ENCODE peak calls at places on chromosomes 3 and 15, in eight cellular contexts. M is astrocyte, Z is MM.1S, Q is heart right ventricle, J is fibroblast of mammary gland, K is progenitor cell of endocrine pancreas, O is A549, B is testis. S is an unnamed sample.
A peak's percentile ranks its signal among the peaks of the same experiment; 100 is the strongest.

GRCh38 chr15:55254916-55255679 is 34.5 kb downstream of the RAB27A start:
- DNase-seq in M (no peak), Z (no peak), Q (no peak), J (no peak), K (no peak), O (no peak), B (no peak), S (no peak)

GRCh38 chr15:51131596-51132290 is 37.0 kb upstream of the TNFAIP8L3 start:
- DNase-seq in M (no peak), Z (no peak), Q (no peak), J (no peak), K (no peak), O (no peak), B (no peak), S (no peak)

GRCh38 chr3:145219355-145220196 is 941.4 kb downstream of the PLOD2 start:
- DNase-seq in M (no peak), Z (no peak), Q (no peak), J (peak; percentile 9), K (no peak), O (peak; percentile 12), B (no peak), S (no peak)

GRCh38 chr3:73419179-73419803 is 205.4 kb downstream of the PDZRN3 start:
- DNase-seq in M (peak; percentile 32), Z (no peak), Q (no peak), J (peak; percentile 79), K (no peak), O (no peak), B (no peak), S (no peak)

GRCh38 chr3:189629803-189630455 is 1.3 kb upstream of the TP63 start:
- DNase-seq in M (no peak), Z (no peak), Q (peak; percentile 16), J (peak; percentile 35), K (no peak), O (peak; percentile 35), B (peak; percentile 24), S (no peak)

GRCh38 chr15:82263350-82263749 is 732 bp downstream of the SAXO2 start:
- DNase-seq in M (no peak), Z (no peak), Q (no peak), J (no peak), K (no peak), O (peak; percentile 67), B (no peak), S (no peak)

GRCh38 chr3:177601120-177601519 is 403.8 kb upstream of the TBL1XR1 start:
- DNase-seq in M (no peak), Z (no peak), Q (no peak), J (no peak), K (no peak), O (no peak), B (no peak), S (no peak)

GRCh38 chr15:48617619-48618018 is 27.9 kb downstream of the FBN1 start:
- DNase-seq in M (peak; percentile 92), Z (no peak), Q (no peak), J (peak; percentile 88), K (no peak), O (no peak), B (peak; percentile 22), S (no peak)

GRCh38 chr3:143827425-143827824 is 20.8 kb downstream of the SLC9A9 start:
- DNase-seq in M (no peak), Z (no peak), Q (no peak), J (no peak), K (no peak), O (no peak), B (no peak), S (no peak)

GRCh38 chr3:195015021-195015420 is 255.9 kb downstream of the XXYLT1 start:
- DNase-seq in M (peak; percentile 71), Z (peak; percentile 11), Q (no peak), J (no peak), K (no peak), O (no peak), B (no peak), S (no peak)

GRCh38 chr3:195269375-195270078 is 1.4 kb downstream of the XXYLT1 start:
- DNase-seq in M (no peak), Z (no peak), Q (no peak), J (no peak), K (no peak), O (no peak), B (no peak), S (no peak)

GRCh38 chr15:48678851-48679250 is 33.3 kb upstream of the FBN1 start:
- DNase-seq in M (no peak), Z (no peak), Q (no peak), J (no peak), K (no peak), O (no peak), B (no peak), S (no peak)

GRCh38 chr3:168249539-168250414 is 154.1 kb upstream of the GOLIM4 start:
- DNase-seq in M (peak; percentile 68), Z (peak; percentile 91), Q (peak; percentile 69), J (peak; percentile 54), K (peak; percentile 79), O (peak; percentile 80), B (peak; percentile 82), S (peak; percentile 95)
- TF ChIP-seq CTCF in M (no peak), Z (peak; percentile 67), Q (peak; percentile 61), J (peak; percentile 6), K (peak; percentile 65), O (peak; percentile 24), B (no peak), S (peak; percentile 79)

DNA sequence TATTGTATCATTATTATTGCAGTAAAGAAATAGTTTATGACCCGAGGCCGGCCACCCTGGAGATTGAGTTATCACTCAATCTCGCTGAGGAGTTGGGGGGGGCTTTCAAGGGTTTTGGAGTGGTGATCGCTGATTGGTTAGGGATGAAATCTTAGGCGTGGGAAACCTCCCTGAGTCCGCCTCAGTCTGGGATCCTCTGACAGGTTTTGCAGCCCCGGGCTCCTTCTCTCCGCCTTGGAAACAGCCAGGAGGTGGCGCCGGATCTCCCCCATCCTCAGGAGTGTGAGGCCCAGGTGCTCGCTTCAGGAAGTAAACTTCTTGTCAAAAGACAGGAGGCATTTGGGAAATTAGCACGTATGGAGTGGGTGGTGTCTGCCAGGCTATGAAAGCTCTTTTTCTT is 41.1 kb upstream of the SEC61A1 start:
- DNase-seq in M (peak; percentile 12), Z (no peak), Q (no peak), J (peak; percentile 20), K (peak; percentile 49), O (peak; percentile 68), B (peak; percentile 33), S (no peak)
- TF ChIP-seq CTCF in M (peak; percentile 31), Z (no peak), Q (peak; percentile 35), J (peak; percentile 34), K (peak; percentile 67), O (peak; percentile 44), B (no peak), S (peak; percentile 75)

GRCh38 chr3:185457376-185457775 is 41.5 kb downstream of the TMEM41A start:
- DNase-seq in M (no peak), Z (no peak), Q (no peak), J (no peak), K (no peak), O (no peak), B (no peak), S (no peak)

GRCh38 chr3:185460283-185460682 is 38.6 kb downstream of the TMEM41A start:
- DNase-seq in M (no peak), Z (no peak), Q (no peak), J (no peak), K (no peak), O (no peak), B (no peak), S (no peak)

GRCh38 chr3:185455860-185456259 is 43.0 kb downstream of the TMEM41A start:
- DNase-seq in M (no peak), Z (no peak), Q (no peak), J (no peak), K (no peak), O (no peak), B (no peak), S (no peak)

GRCh38 chr3:185465471-185465870 is 33.4 kb downstream of the TMEM41A start:
- DNase-seq in M (no peak), Z (no peak), Q (no peak), J (no peak), K (no peak), O (no peak), B (no peak), S (no peak)

GRCh38 chr3:185460719-185461350 is 38.0 kb downstream of the TMEM41A start:
- DNase-seq in M (peak; percentile 5), Z (peak; percentile 33), Q (no peak), J (peak; percentile 47), K (no peak), O (peak; percentile 26), B (no peak), S (no peak)
- TF ChIP-seq CTCF in M (peak; percentile 45), Z (peak; percentile 44), Q (no peak), J (peak; percentile 43), K (peak; percentile 49), O (peak; percentile 50), B (peak; percentile 25), S (peak; percentile 77)

DNA sequence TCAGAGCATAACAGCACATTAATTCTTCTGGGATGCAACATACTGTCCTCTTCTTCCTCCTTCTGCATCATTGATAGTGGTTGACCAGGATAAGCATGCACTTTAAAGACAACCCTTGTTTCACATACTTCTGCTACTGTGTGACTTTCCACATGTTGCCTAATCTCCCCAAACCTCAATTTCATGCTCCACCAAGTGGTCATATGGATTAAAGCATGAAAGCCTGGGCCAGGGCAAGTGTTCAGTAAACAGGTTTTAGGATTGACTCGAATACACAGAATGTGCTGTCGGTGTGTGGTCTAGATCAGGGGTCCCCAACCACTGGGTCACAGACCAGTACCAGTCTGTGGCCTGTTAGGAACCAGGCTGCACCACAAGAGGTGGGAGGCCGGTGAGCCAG is 22.5 kb upstream of the BFSP2 start:
- DNase-seq in M (peak; percentile 23), Z (peak; percentile 29), Q (no peak), J (peak; percentile 52), K (no peak), O (peak; percentile 27), B (peak; percentile 41), S (no peak)
- TF ChIP-seq CTCF in M (peak; percentile 59), Z (peak; percentile 49), Q (peak; percentile 53), J (peak; percentile 47), K (peak; percentile 55), O (peak; percentile 26), B (peak; percentile 49), S (peak; percentile 78)

GRCh38 chr3:129349791-129350190 is 71.1 kb downstream of the HMCES start:
- DNase-seq in M (no peak), Z (no peak), Q (no peak), J (no peak), K (no peak), O (no peak), B (no peak), S (no peak)

GRCh38 chr3:129352650-129353588 is 74.2 kb downstream of the HMCES start:
- DNase-seq in M (no peak), Z (no peak), Q (no peak), J (no peak), K (no peak), O (no peak), B (peak; percentile 49), S (no peak)

GRCh38 chr3:129353589-129353941 is 74.9 kb downstream of the EFCAB12 start:
- DNase-seq in M (no peak), Z (no peak), Q (no peak), J (no peak), K (no peak), O (no peak), B (no peak), S (no peak)

GRCh38 chr3:129348734-129349133 is 70.1 kb downstream of the HMCES start:
- DNase-seq in M (no peak), Z (no peak), Q (no peak), J (no peak), K (no peak), O (no peak), B (no peak), S (no peak)

GRCh38 chr3:129352045-129352444 is 73.4 kb downstream of the HMCES start:
- DNase-seq in M (no peak), Z (no peak), Q (no peak), J (no peak), K (no peak), O (no peak), B (no peak), S (no peak)
- TF ChIP-seq CTCF in M (peak; percentile 14), Z (peak; percentile 30), Q (no peak), J (peak; percentile 4), K (peak; percentile 26), O (no peak), B (no peak), S (peak; percentile 33)

S was measured in chondrocyte.